ENCODE peak calls at places on chromosome 3, in ten cellular contexts. N, K, W, O, L, B, F, Z, T and J are unnamed samples.

GRCh38 chr3:90091557-90091956 is 984.1 kb downstream of the EPHA3 start:
- DNase-seq in L (no peak), Z (peak; percentile 10), K (no peak), N (peak; percentile 41), B (no peak), T (no peak), W (no peak), O (no peak), F (no peak), J (no peak)

GRCh38 chr3:151751161-151751560 is 17.4 kb downstream of the AADACL2 start:
- DNase-seq in O (no peak), Z (no peak), N (no peak), K (no peak), L (no peak), F (no peak), W (no peak), B (no peak), T (no peak), J (no peak)

GRCh38 chr3:195063596-195064193 is 207.3 kb downstream of the XXYLT1 start:
- DNase-seq in K (no peak), Z (no peak), O (no peak), L (no peak), F (peak; percentile 1), W (no peak), T (no peak), N (no peak), B (no peak), J (no peak)

GRCh38 chr3:58607816-58608215 is 30.6 kb upstream of the FAM107A start:
- DNase-seq in K (peak; percentile 85), N (no peak), F (no peak), W (no peak), Z (no peak), L (no peak), O (no peak), B (no peak), T (no peak), J (no peak)

GRCh38 chr3:153625506-153625905 is 463.5 kb downstream of the RAP2B start:
- DNase-seq in Z (no peak), T (no peak), K (peak; percentile 42), B (no peak), O (no peak), N (no peak), L (no peak), F (no peak), W (no peak), J (no peak)

GRCh38 chr3:126125781-126126251 is 41.9 kb upstream of the SLC41A3 start:
- DNase-seq in W (no peak), K (no peak), F (no peak), L (no peak), N (no peak), T (no peak), B (no peak), O (no peak), Z (no peak), J (no peak)

GRCh38 chr3:132652640-132653270 is 6.9 kb downstream of the ACAD11 start:
- DNase-seq in T (no peak), K (no peak), L (no peak), N (no peak), W (no peak), O (no peak), Z (no peak), B (no peak), F (no peak), J (no peak)

GRCh38 chr3:183265713-183266417 is 12.8 kb downstream of the B3GNT5 start:
- DNase-seq in W (no peak), O (no peak), N (no peak), B (peak; percentile 61), K (peak; percentile 75), Z (no peak), F (no peak), L (no peak), T (no peak), J (no peak)

GRCh38 chr3:31610700-31611275 is 78.1 kb downstream of the STT3B start:
- DNase-seq in O (no peak), L (no peak), N (no peak), W (no peak), T (no peak), B (no peak), K (no peak), Z (no peak), F (no peak), J (no peak)

GRCh38 chr3:129688310-129688895 is 81.9 kb upstream of the PLXND1 start:
- DNase-seq in K (no peak), F (peak; percentile 76), B (no peak), T (peak; percentile 67), L (no peak), O (no peak), N (peak; percentile 81), W (no peak), Z (peak; percentile 28), J (no peak)

GRCh38 chr3:94694001-94694400 is 631.1 kb downstream of the NSUN3 start:
- DNase-seq in T (no peak), K (no peak), Z (no peak), N (no peak), F (no peak), B (no peak), W (no peak), L (no peak), O (no peak), J (no peak)

GRCh38 chr3:155069729-155070128 is 10.4 kb upstream of the MME start:
- DNase-seq in T (no peak), Z (no peak), O (no peak), N (no peak), B (no peak), K (no peak), W (no peak), L (no peak), F (no peak), J (no peak)

GRCh38 chr3:171007316-171007715 is 19.2 kb downstream of the SLC2A2 start:
- DNase-seq in O (no peak), N (no peak), W (no peak), Z (no peak), K (no peak), L (no peak), T (no peak), B (no peak), F (no peak), J (no peak)

GRCh38 chr3:166248784-166249183 is 411.6 kb upstream of the BCHE start:
- DNase-seq in N (no peak), F (no peak), T (no peak), Z (no peak), B (no peak), O (no peak), K (no peak), W (no peak), L (no peak), J (no peak)

GRCh38 chr3:131223373-131224289 is 157.9 kb upstream of the NUDT16 start:
- DNase-seq in O (no peak), B (no peak), Z (no peak), K (no peak), W (no peak), L (no peak), T (no peak), F (no peak), N (no peak), J (no peak)

GRCh38 chr3:46892285-46893145 is 15.0 kb downstream of the PTH1R start:
- DNase-seq in B (no peak), K (peak; percentile 15), O (no peak), N (no peak), Z (peak; percentile 99), L (no peak), F (peak; percentile 83), T (peak; percentile 43), W (no peak), J (no peak)

GRCh38 chr3:153354641-153355040 is 192.6 kb downstream of the RAP2B start:
- DNase-seq in K (no peak), L (no peak), W (no peak), O (no peak), T (no peak), B (no peak), N (no peak), F (no peak), Z (no peak), J (no peak)

GRCh38 chr3:126412841-126413692 is 18.4 kb downstream of the CFAP100 start:
- DNase-seq in N (no peak), K (no peak), F (no peak), B (no peak), O (no peak), T (no peak), W (no peak), Z (peak; percentile 27), L (no peak), J (no peak)

GRCh38 chr3:8627949-8628348 is 16.6 kb downstream of the SSUH2 start:
- DNase-seq in K (no peak), F (no peak), Z (no peak), W (no peak), B (no peak), T (no peak), N (no peak), O (no peak), L (no peak), J (no peak)

GRCh38 chr3:66302288-66302687 is 81.5 kb downstream of the SLC25A26 start:
- DNase-seq in B (no peak), Z (no peak), O (peak; percentile 81), K (peak; percentile 98), W (peak; percentile 37), F (no peak), L (peak; percentile 21), T (no peak), N (no peak), J (no peak)

GRCh38 chr3:32392530-32393302 is 1.1 kb downstream of the CMTM7 start:
- DNase-seq in L (peak; percentile 13), T (no peak), Z (no peak), B (peak; percentile 33), O (no peak), K (peak; percentile 57), W (no peak), N (no peak), F (peak; percentile 75), J (peak; percentile 29)

GRCh38 chr3:149771652-149772271 is 19.5 kb upstream of the COMMD2 start:
- DNase-seq in F (peak; percentile 30), T (no peak), Z (peak; percentile 53), W (no peak), B (peak; percentile 60), N (peak; percentile 31), O (peak; percentile 16), L (no peak), K (peak; percentile 37), J (peak; percentile 60)

GRCh38 chr3:152650177-152650576 is 184.8 kb upstream of the P2RY1 start:
- DNase-seq in F (no peak), N (no peak), L (no peak), K (no peak), Z (no peak), B (no peak), O (no peak), W (no peak), T (peak; percentile 56), J (no peak)

GRCh38 chr3:151224268-151224909 is 21.4 kb upstream of the GPR171 start:
- DNase-seq in F (no peak), Z (no peak), O (no peak), T (no peak), B (no peak), N (no peak), W (no peak), K (no peak), L (no peak), J (no peak)

GRCh38 chr3:158791259-158791920 is 10.5 kb upstream of the MFSD1 start:
- DNase-seq in B (peak; percentile 12), W (no peak), K (peak; percentile 75), L (no peak), Z (peak; percentile 30), O (peak; percentile 59), F (peak; percentile 33), T (no peak), N (peak; percentile 40), J (peak; percentile 53)

GRCh38 chr3:192128922-192129321 is 598.4 kb downstream of the FGF12 start:
- DNase-seq in O (no peak), F (no peak), N (peak; percentile 41), T (no peak), L (no peak), K (no peak), Z (no peak), B (no peak), W (no peak), J (peak; percentile 22)

GRCh38 chr3:10387881-10388621 is 67.1 kb upstream of the SEC13 start:
- DNase-seq in F (no peak), O (no peak), B (no peak), K (peak; percentile 17), N (no peak), L (no peak), W (no peak), T (no peak), Z (no peak), J (no peak)